ENCODE peak calls at places on chromosomes 5 and 9, in nine cellular contexts. N is cardiac muscle cell; K is EL; H is NCI-H146; U is left ventricle myocardium inferior; C is nephron progenitor cell; L is activated T-cell treated with anti-CD3 and anti-CD28 coated beads for 1 hour; V is activated B cell treated with CpG ODN at 0.5 μM for 24 hours; X is effector CD8-positive, alpha-beta T cell. M is an unnamed sample.

GRCh38 chr5:143653256-143653655 is 158.7 kb upstream of the HMHB1 start:
- DNase-seq in N (no peak), K (no peak), H (no peak), U (no peak), C (no peak), L (no peak), V (no peak), X (no peak), M (no peak)

GRCh38 chr5:17289681-17290619 is 72.5 kb downstream of the BASP1 start:
- DNase-seq in N (peak; percentile 76), K (peak; percentile 69), H (no peak), U (no peak), C (no peak), L (no peak), V (no peak), X (no peak), M (no peak)

GRCh38 chr5:165996484-165996883 is 2295.0 kb upstream of the WWC1 start:
- DNase-seq in N (no peak), K (no peak), H (no peak), U (no peak), C (peak; percentile 16), L (no peak), V (no peak), X (no peak), M (no peak)

GRCh38 chr9:7185612-7186011 is 427.8 kb downstream of the KDM4C start:
- DNase-seq in N (peak; percentile 92), K (peak; percentile 87), H (no peak), U (no peak), C (no peak), L (no peak), V (no peak), X (no peak), M (no peak)

GRCh38 chr9:14433841-14434511 is 120.0 kb upstream of the NFIB start:
- DNase-seq in N (peak; percentile 86), K (peak; percentile 55), H (peak; percentile 14), U (no peak), C (no peak), L (no peak), V (no peak), X (no peak), M (no peak)

GRCh38 chr5:43033845-43034590 is 6.1 kb downstream of the ANXA2R start:
- DNase-seq in N (peak; percentile 44), K (no peak), H (no peak), U (no peak), C (no peak), L (no peak), V (no peak), X (no peak), M (no peak)

GRCh38 chr9:138052635-138053320 is 175.2 kb downstream of the CACNA1B start:
- DNase-seq in N (no peak), K (no peak), H (no peak), U (no peak), C (no peak), L (no peak), V (peak; percentile 9), X (no peak), M (peak; percentile 19)

GRCh38 chr9:110426052-110426709 is 88.5 kb upstream of the TXNDC8 start:
- DNase-seq in N (peak; percentile 50), K (peak; percentile 25), H (no peak), U (no peak), C (no peak), L (no peak), V (no peak), X (no peak), M (no peak)

GRCh38 chr5:51383494-51384081 is 340 bp downstream of the ISL1 start:
- DNase-seq in N (no peak), K (no peak), H (peak; percentile 65), U (no peak), C (no peak), L (no peak), V (no peak), X (no peak), M (no peak)

GRCh38 chr9:14813336-14814020 is 90.9 kb upstream of the CER1 start:
- DNase-seq in N (peak; percentile 13), K (peak; percentile 39), H (no peak), U (no peak), C (no peak), L (no peak), V (no peak), X (no peak), M (no peak)

GRCh38 chr5:84437673-84438315 is 53.1 kb upstream of the EDIL3 start:
- DNase-seq in N (peak; percentile 75), K (peak; percentile 60), H (no peak), U (no peak), C (no peak), L (no peak), V (no peak), X (no peak), M (no peak)

GRCh38 chr9:93579711-93580516 is 3.5 kb downstream of the PHF2 start:
- DNase-seq in N (no peak), K (no peak), H (no peak), U (no peak), C (no peak), L (no peak), V (no peak), X (no peak), M (no peak)

GRCh38 chr5:162221884-162222283 is 154.3 kb downstream of the GABRG2 start:
- DNase-seq in N (no peak), K (no peak), H (no peak), U (no peak), C (no peak), L (no peak), V (no peak), X (no peak), M (no peak)

GRCh38 chr9:87896891-87897290 is 14.2 kb downstream of the SPATA31E1 start:
- DNase-seq in N (no peak), K (no peak), H (no peak), U (no peak), C (no peak), L (no peak), V (no peak), X (no peak), M (no peak)

M was measured in CD14-positive monocyte.